ENCODE peak calls at places on chromosomes 7 and 10, in five cellular contexts. I is SK-N-SH, Z is HepG2, X is endodermal cell, E is fibroblast of lung. A is an unnamed sample.

GRCh38 chr7:45660901-45661211 is 86.7 kb downstream of the ADCY1 start:
- DNase-seq in E (no peak), Z (no peak), X (no peak), I (no peak), A (no peak)

GRCh38 chr7:31775511-31775910 is 88.5 kb downstream of the PPP1R17 start:
- DNase-seq in X (no peak), Z (no peak), I (no peak), E (no peak), A (no peak)

GRCh38 chr10:72954596-72955569 is at the start of gene PLA2G12B:
- DNase-seq in E (no peak), X (no peak), I (peak), Z (peak), A (no peak)

GRCh38 chr10:87861034-87861433 is 2.3 kb downstream of the KLLN start:
- DNase-seq in I (no peak), Z (no peak), E (no peak), X (no peak), A (no peak)

GRCh38 chr10:34526186-34526585 is 288.9 kb downstream of the PARD3 start:
- DNase-seq in X (no peak), E (peak), Z (no peak), I (no peak), A (no peak)

GRCh38 chr10:427746-428519 is 261.5 kb downstream of the DIP2C start:
- DNase-seq in I (no peak), Z (no peak), E (no peak), X (no peak), A (no peak)

GRCh38 chr10:52653510-52653909 is 119.1 kb downstream of the MBL2 start:
- DNase-seq in X (no peak), E (no peak), I (peak), Z (no peak), A (no peak)

GRCh38 chr10:89203237-89203636 is 3.9 kb downstream of the CH25H start:
- DNase-seq in Z (no peak), E (no peak), I (no peak), X (no peak), A (no peak)

GRCh38 chr7:6395898-6396582 is 51.7 kb downstream of the DAGLB start:
- DNase-seq in Z (no peak), I (no peak), X (no peak), E (no peak), A (no peak)

GRCh38 chr10:43166879-43167490 is 28.7 kb downstream of the CSGALNACT2 start:
- DNase-seq in E (no peak), I (no peak), Z (no peak), X (no peak), A (no peak)

GRCh38 chr7:158663428-158663741 is 41.2 kb downstream of the NCAPG2 start:
- DNase-seq in E (no peak), I (peak), X (no peak), Z (no peak), A (no peak)

GRCh38 chr7:5424689-5425506 is 1.3 kb upstream of the TNRC18 start:
- DNase-seq in Z (peak), X (peak), I (no peak), E (peak), A (peak)

GRCh38 chr10:12594448-12594944 is 245.1 kb downstream of the CAMK1D start:
- DNase-seq in Z (no peak), I (no peak), X (no peak), E (no peak), A (no peak)

GRCh38 chr7:27661776-27662489 is 750 bp downstream of the HIBADH start:
- DNase-seq in I (peak), E (no peak), Z (peak), X (peak), A (peak)

GRCh38 chr10:104117839-104118323 is 4.1 kb upstream of the SFR1 start:
- DNase-seq in E (peak), X (no peak), I (no peak), Z (no peak), A (no peak)

GRCh38 chr10:94963901-94964300 is 25.4 kb downstream of the CYP2C9 start:
- DNase-seq in E (peak), I (peak), Z (peak), X (peak), A (no peak)

GRCh38 chr10:73875139-73875475 is 752 bp upstream of the CAMK2G start:
- DNase-seq in Z (no peak), I (no peak), X (no peak), E (no peak), A (no peak)

GRCh38 chr10:70312972-70313371 is 29.2 kb upstream of the NPFFR1 start:
- DNase-seq in E (no peak), Z (no peak), X (peak), I (no peak), A (peak)

GRCh38 chr10:105974803-105975456 is 1189.6 kb downstream of the SORCS1 start:
- DNase-seq in X (peak), I (no peak), Z (no peak), E (no peak), A (no peak)

GRCh38 chr7:50729962-50730361 is 52.7 kb downstream of the GRB10 start:
- DNase-seq in X (no peak), E (peak), I (no peak), Z (no peak), A (no peak)

GRCh38 chr10:132139526-132139925 is 47.2 kb upstream of the DPYSL4 start:
- DNase-seq in Z (no peak), E (no peak), X (no peak), I (no peak), A (peak)

GRCh38 chr10:132931258-132931657 is 11.1 kb downstream of the CFAP46 start:
- DNase-seq in E (no peak), I (no peak), X (no peak), Z (no peak), A (peak)

GRCh38 chr10:1419796-1420429 is 317.4 kb downstream of the ADARB2 start:
- DNase-seq in X (no peak), I (no peak), E (no peak), Z (no peak), A (no peak)

GRCh38 chr10:104548090-104548489 is 93.0 kb upstream of the SORCS3 start:
- DNase-seq in I (no peak), Z (no peak), E (peak), X (peak), A (no peak)

GRCh38 chr10:15427836-15428414 is 56.8 kb upstream of the FAM171A1 start:
- DNase-seq in I (peak), X (no peak), E (peak), Z (peak), A (no peak)

GRCh38 chr7:46352335-46352954 is 431.4 kb upstream of the IGFBP3 start:
- DNase-seq in I (peak), Z (peak), E (peak), X (peak), A (no peak)

GRCh38 chr7:69429817-69430501 is 168.3 kb upstream of the AUTS2 start:
- DNase-seq in X (peak), I (no peak), E (peak), Z (no peak), A (peak)

GRCh38 chr7:52961084-52961483 is 74.3 kb upstream of the POM121L12 start:
- DNase-seq in E (peak), I (no peak), X (no peak), Z (no peak), A (no peak)

GRCh38 chr7:7183061-7183832 is 903 bp downstream of the C1GALT1 start:
- DNase-seq in Z (no peak), I (peak), E (peak), X (peak), A (peak)

GRCh38 chr10:18689498-18689897 is 30.3 kb downstream of the ARL5B start:
- DNase-seq in X (no peak), Z (peak), I (peak), E (peak), A (no peak)

GRCh38 chr7:110181768-110182167 is 909.2 kb upstream of the LRRN3 start:
- DNase-seq in E (no peak), I (no peak), Z (no peak), X (no peak), A (no peak)

GRCh38 chr7:156177396-156178055 is 365.3 kb upstream of the SHH start:
- DNase-seq in I (no peak), E (no peak), Z (no peak), X (peak), A (no peak)

GRCh38 chr10:71706216-71707121 is 13.1 kb downstream of the C10orf105 start:
- DNase-seq in X (no peak), Z (no peak), E (no peak), I (no peak), A (no peak)
- H3K27ac ChIP-seq in X (no peak), Z (no peak), E (no peak), I (no peak), A (no peak)

DNA sequence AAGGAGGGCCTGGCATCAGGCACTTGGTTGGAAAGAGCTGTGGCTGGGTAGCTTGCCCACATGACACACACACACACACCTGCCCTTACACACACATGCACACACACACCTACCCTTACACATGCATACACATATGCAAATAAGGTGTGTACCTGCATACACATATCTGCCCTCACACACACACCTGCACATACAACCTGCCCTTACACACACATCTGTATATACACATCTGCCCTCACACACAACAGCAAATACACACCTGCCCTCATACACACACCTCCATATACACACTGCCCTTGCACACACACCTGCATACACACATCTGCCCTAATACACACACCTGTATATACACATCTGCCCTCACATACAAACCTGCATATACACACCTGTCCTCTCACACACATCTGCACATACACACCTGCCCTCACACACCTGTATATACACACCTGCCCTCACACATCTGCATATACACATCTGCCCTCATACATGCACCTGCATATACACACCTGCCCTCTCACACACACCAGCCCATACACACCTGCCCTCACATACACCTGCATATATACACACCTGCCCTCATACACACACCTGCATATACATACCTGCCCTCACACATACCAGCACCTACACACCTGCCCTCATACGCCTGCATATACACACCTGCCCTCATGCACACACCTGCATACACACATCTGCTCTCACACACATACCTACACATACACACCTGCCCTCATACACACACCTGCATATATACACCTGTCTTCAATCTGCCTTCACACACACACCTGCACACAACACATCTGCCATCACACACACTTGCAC is 82.9 kb downstream of the GRID1 start:
- DNase-seq in I (peak), Z (no peak), E (no peak), X (no peak), A (no peak)
- H3K9ac ChIP-seq in I (no peak), Z (no peak), E (no peak), X (no peak), A (no peak)

GRCh38 chr10:8331896-8332729 is 277.6 kb downstream of the GATA3 start:
- DNase-seq in E (peak), Z (no peak), I (peak), X (peak), A (peak)
- H3K4me3 ChIP-seq in E (no peak), Z (no peak), I (peak), X (peak), A (peak)

GRCh38 chr10:77925410-77925794 is 1.2 kb downstream of the DLG5 start:
- DNase-seq in E (peak), X (no peak), Z (no peak), I (peak), A (no peak)
- H3K27ac ChIP-seq in E (peak), X (no peak), Z (no peak), I (peak), A (no peak)

DNA sequence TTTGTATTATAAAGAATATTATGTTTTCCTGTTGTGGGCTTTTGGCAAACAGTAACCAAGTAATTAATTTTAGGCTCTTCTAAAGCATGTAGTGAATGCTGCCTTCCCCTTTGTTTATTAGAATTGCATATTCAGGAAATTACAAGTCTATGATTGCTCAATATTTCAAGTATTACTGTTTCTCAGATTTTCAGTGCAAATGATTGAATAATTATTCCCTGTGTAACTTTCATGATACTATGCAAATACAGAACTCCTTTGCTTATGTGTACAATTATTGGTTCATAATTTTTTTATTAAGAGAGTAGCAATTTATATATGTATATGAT is 179.7 kb downstream of the REEP3 start:
- DNase-seq in I (no peak), Z (no peak), X (no peak), E (no peak), A (no peak)
- H3K9ac ChIP-seq in I (peak), Z (no peak), X (no peak), E (no peak), A (no peak)